ENCODE peak calls at places on chromosomes 2 and 18, in four cellular contexts. One of them, this sample, is unnamed.

GRCh38 chr2:17380003-17380402 is 138.2 kb downstream of the RAD51AP2 start:
- DNase-seq in fibroblast of lung: no peak
- DNase-seq in foreskin keratinocyte: no peak
- DNase-seq in PC-3: no peak
- DNase-seq in this sample: no peak

GRCh38 chr2:24912523-24912922 is 7.5 kb downstream of the ADCY3 start:
- DNase-seq in fibroblast of lung: no peak
- DNase-seq in foreskin keratinocyte: no peak
- DNase-seq in PC-3: no peak
- DNase-seq in this sample: no peak

GRCh38 chr2:128578406-128579385 is 260.0 kb upstream of the HS6ST1 start:
- DNase-seq in fibroblast of lung: peak; percentile 11
- DNase-seq in foreskin keratinocyte: no peak
- DNase-seq in PC-3: no peak
- DNase-seq in this sample: no peak

GRCh38 chr2:105925390-105925789 is 180.7 kb downstream of the NCK2 start:
- DNase-seq in fibroblast of lung: no peak
- DNase-seq in foreskin keratinocyte: no peak
- DNase-seq in PC-3: no peak
- DNase-seq in this sample: no peak

GRCh38 chr2:238601433-238602222 is 174.9 kb downstream of the ASB1 start:
- DNase-seq in fibroblast of lung: peak; percentile 76
- DNase-seq in foreskin keratinocyte: peak; percentile 11
- DNase-seq in PC-3: peak; percentile 12
- DNase-seq in this sample: peak; percentile 49

GRCh38 chr2:239190921-239191885 is 209.6 kb downstream of the HDAC4 start:
- DNase-seq in fibroblast of lung: no peak
- DNase-seq in foreskin keratinocyte: no peak
- DNase-seq in PC-3: no peak
- DNase-seq in this sample: no peak

GRCh38 chr2:233463586-233463985 is 103.0 kb downstream of the USP40 start:
- DNase-seq in fibroblast of lung: no peak
- DNase-seq in foreskin keratinocyte: no peak
- DNase-seq in PC-3: no peak
- DNase-seq in this sample: no peak

GRCh38 chr2:172196768-172197322 is 94.1 kb upstream of the DLX2 start:
- DNase-seq in fibroblast of lung: peak; percentile 89
- DNase-seq in foreskin keratinocyte: peak; percentile 100
- DNase-seq in PC-3: peak; percentile 69
- DNase-seq in this sample: peak; percentile 79

GRCh38 chr2:201007584-201007998 is 44.1 kb upstream of the ORC2 start:
- DNase-seq in fibroblast of lung: no peak
- DNase-seq in foreskin keratinocyte: no peak
- DNase-seq in PC-3: no peak
- DNase-seq in this sample: no peak

GRCh38 chr2:216696751-216697560 is 1.6 kb upstream of the IGFBP5 start:
- DNase-seq in fibroblast of lung: peak; percentile 65
- DNase-seq in foreskin keratinocyte: no peak
- DNase-seq in PC-3: peak; percentile 70
- DNase-seq in this sample: peak; percentile 69

GRCh38 chr2:109407401-109408335 is 206.1 kb downstream of the SEPTIN10 start:
- DNase-seq in fibroblast of lung: no peak
- DNase-seq in foreskin keratinocyte: no peak
- DNase-seq in PC-3: peak; percentile 36
- DNase-seq in this sample: no peak

GRCh38 chr2:64750001-64750816 is 96.5 kb upstream of the SERTAD2 start:
- DNase-seq in fibroblast of lung: peak; percentile 60
- DNase-seq in foreskin keratinocyte: no peak
- DNase-seq in PC-3: peak; percentile 63
- DNase-seq in this sample: peak; percentile 64

GRCh38 chr2:64751286-64752260 is 97.9 kb upstream of the SERTAD2 start:
- DNase-seq in fibroblast of lung: peak; percentile 100
- DNase-seq in foreskin keratinocyte: peak; percentile 86
- DNase-seq in PC-3: peak; percentile 98
- DNase-seq in this sample: peak; percentile 49

GRCh38 chr2:64749446-64749845 is 95.7 kb upstream of the SERTAD2 start:
- DNase-seq in fibroblast of lung: no peak
- DNase-seq in foreskin keratinocyte: no peak
- DNase-seq in PC-3: peak; percentile 37
- DNase-seq in this sample: no peak

GRCh38 chr2:64748561-64748960 is 94.8 kb upstream of the SERTAD2 start:
- DNase-seq in fibroblast of lung: no peak
- DNase-seq in foreskin keratinocyte: no peak
- DNase-seq in PC-3: no peak
- DNase-seq in this sample: no peak

DNA sequence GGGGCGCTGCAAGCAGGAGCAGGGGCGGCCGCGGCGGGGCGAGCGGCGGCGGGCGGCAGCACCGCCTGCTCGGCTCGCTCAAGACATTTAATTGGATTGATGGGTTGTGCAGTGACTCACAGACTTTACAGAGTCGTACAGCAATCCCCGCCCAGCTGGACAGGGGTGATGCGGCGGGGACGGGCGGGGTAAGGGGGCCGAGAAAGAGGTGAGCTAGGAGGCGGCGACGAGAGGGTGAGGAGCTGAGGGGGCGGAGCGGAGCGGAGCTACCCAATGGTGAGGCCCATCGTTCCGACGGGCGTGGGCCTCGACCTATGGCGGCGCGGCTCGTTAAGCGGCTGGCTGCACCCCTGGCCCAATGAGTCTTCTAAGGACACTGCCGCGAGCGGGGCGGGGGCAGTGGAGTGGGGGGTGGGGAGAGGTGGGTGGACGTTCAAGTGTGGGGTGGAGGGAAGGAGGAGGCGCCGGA is 97.1 kb upstream of the SERTAD2 start:
- DNase-seq in fibroblast of lung: peak; percentile 100
- DNase-seq in foreskin keratinocyte: peak; percentile 99
- DNase-seq in PC-3: peak; percentile 99
- DNase-seq in this sample: peak; percentile 100
- TF ChIP-seq CTCF in fibroblast of lung: no peak
- TF ChIP-seq CTCF in foreskin keratinocyte: peak; percentile 58
- TF ChIP-seq CTCF in PC-3: peak; percentile 19
- TF ChIP-seq CTCF in this sample: peak; percentile 0

GRCh38 chr2:203261326-203262159 is 22.7 kb downstream of the CYP20A1 start:
- DNase-seq in fibroblast of lung: no peak
- DNase-seq in foreskin keratinocyte: no peak
- DNase-seq in PC-3: no peak
- DNase-seq in this sample: no peak
- TF ChIP-seq CTCF in fibroblast of lung: peak; percentile 2
- TF ChIP-seq CTCF in foreskin keratinocyte: no peak
- TF ChIP-seq CTCF in PC-3: no peak
- TF ChIP-seq CTCF in this sample: no peak

GRCh38 chr2:206783718-206784117 is 18.3 kb downstream of the FASTKD2 start:
- DNase-seq in fibroblast of lung: peak; percentile 3
- DNase-seq in foreskin keratinocyte: no peak
- DNase-seq in PC-3: peak; percentile 39
- DNase-seq in this sample: no peak
- TF ChIP-seq CTCF in fibroblast of lung: peak; percentile 56
- TF ChIP-seq CTCF in foreskin keratinocyte: peak; percentile 52
- TF ChIP-seq CTCF in PC-3: peak; percentile 78
- TF ChIP-seq CTCF in this sample: peak; percentile 74

DNA sequence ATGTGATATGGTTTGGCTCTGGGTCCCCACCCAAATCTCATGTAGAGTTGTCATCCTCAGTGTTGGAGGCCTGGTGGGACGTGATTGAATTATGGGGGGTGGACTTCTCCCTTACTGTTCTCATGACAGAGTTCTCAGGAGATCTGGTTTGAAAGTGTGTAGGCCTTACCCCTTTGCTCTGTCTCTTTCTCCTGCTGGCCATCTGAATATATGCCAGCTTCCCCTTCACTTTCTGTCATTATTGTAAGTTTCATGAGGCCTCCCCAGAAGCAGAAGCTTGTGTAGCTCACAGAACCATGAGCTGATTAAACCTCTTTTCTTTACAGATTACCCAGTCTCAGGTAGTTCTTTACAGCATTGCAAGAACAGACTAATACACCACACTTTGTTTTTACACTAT is 222.3 kb downstream of the DOK6 start:
- DNase-seq in fibroblast of lung: no peak
- DNase-seq in foreskin keratinocyte: no peak
- DNase-seq in PC-3: no peak
- DNase-seq in this sample: no peak
- TF ChIP-seq CTCF in fibroblast of lung: no peak
- TF ChIP-seq CTCF in foreskin keratinocyte: no peak
- TF ChIP-seq CTCF in PC-3: no peak
- TF ChIP-seq CTCF in this sample: no peak

GRCh38 chr2:237171396-237171795 is 85.7 kb downstream of the COPS8 start:
- DNase-seq in fibroblast of lung: peak; percentile 95
- DNase-seq in foreskin keratinocyte: peak; percentile 46
- DNase-seq in PC-3: peak; percentile 85
- DNase-seq in this sample: peak; percentile 95
- TF ChIP-seq CTCF in fibroblast of lung: peak; percentile 34
- TF ChIP-seq CTCF in foreskin keratinocyte: peak; percentile 69
- TF ChIP-seq CTCF in PC-3: peak; percentile 73
- TF ChIP-seq CTCF in this sample: peak; percentile 46

GRCh38 chr2:230160112-230160660 is 59.6 kb downstream of the SP110 start:
- DNase-seq in fibroblast of lung: peak; percentile 11
- DNase-seq in foreskin keratinocyte: no peak
- DNase-seq in PC-3: peak; percentile 72
- DNase-seq in this sample: peak; percentile 58

GRCh38 chr2:230164139-230164538 is 55.6 kb downstream of the SP110 start:
- DNase-seq in fibroblast of lung: no peak
- DNase-seq in foreskin keratinocyte: no peak
- DNase-seq in PC-3: no peak
- DNase-seq in this sample: no peak

GRCh38 chr2:230158468-230158867 is 61.3 kb downstream of the SP110 start:
- DNase-seq in fibroblast of lung: no peak
- DNase-seq in foreskin keratinocyte: no peak
- DNase-seq in PC-3: no peak
- DNase-seq in this sample: no peak

GRCh38 chr2:230162981-230163380 is 56.8 kb downstream of the SP110 start:
- DNase-seq in fibroblast of lung: no peak
- DNase-seq in foreskin keratinocyte: no peak
- DNase-seq in PC-3: no peak
- DNase-seq in this sample: no peak

GRCh38 chr2:230161180-230161579 is 58.6 kb downstream of the SP110 start:
- DNase-seq in fibroblast of lung: no peak
- DNase-seq in foreskin keratinocyte: peak; percentile 30
- DNase-seq in PC-3: peak; percentile 35
- DNase-seq in this sample: no peak
- TF ChIP-seq CTCF in fibroblast of lung: no peak
- TF ChIP-seq CTCF in foreskin keratinocyte: no peak
- TF ChIP-seq CTCF in PC-3: no peak
- TF ChIP-seq CTCF in this sample: no peak

GRCh38 chr2:19888831-19889230 is 13.0 kb downstream of the TTC32 start:
- DNase-seq in fibroblast of lung: no peak
- DNase-seq in foreskin keratinocyte: no peak
- DNase-seq in PC-3: no peak
- DNase-seq in this sample: no peak

GRCh38 chr2:19885791-19886190 is 16.0 kb downstream of the TTC32 start:
- DNase-seq in fibroblast of lung: no peak
- DNase-seq in foreskin keratinocyte: no peak
- DNase-seq in PC-3: no peak
- DNase-seq in this sample: no peak

GRCh38 chr2:19887508-19887907 is 14.3 kb downstream of the TTC32 start:
- DNase-seq in fibroblast of lung: no peak
- DNase-seq in foreskin keratinocyte: no peak
- DNase-seq in PC-3: no peak
- DNase-seq in this sample: no peak

GRCh38 chr2:19883971-19884720 is 17.6 kb downstream of the TTC32 start:
- DNase-seq in fibroblast of lung: no peak
- DNase-seq in foreskin keratinocyte: no peak
- DNase-seq in PC-3: no peak
- DNase-seq in this sample: no peak

DNA sequence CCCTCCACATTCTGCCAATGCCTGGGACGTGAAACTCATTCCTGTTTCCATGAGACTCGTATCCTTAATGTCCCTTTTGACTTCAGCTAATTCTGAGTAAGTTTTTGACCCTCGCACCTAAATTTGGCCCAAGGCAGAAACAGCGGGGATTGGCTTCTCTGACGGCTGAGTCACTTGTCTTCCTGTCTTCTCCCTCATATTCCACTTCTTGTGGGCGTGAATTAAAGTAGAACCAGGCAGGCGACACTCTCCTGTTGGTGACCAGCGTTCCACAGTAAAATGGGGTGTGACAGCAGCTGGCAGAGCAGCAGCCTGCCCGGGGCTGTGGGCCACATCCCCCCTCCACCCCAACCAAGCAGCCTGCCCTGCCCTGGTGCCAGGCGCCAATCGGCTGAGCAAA is 15.5 kb downstream of the TTC32 start:
- DNase-seq in fibroblast of lung: no peak
- DNase-seq in foreskin keratinocyte: no peak
- DNase-seq in PC-3: no peak
- DNase-seq in this sample: no peak
- TF ChIP-seq CTCF in fibroblast of lung: no peak
- TF ChIP-seq CTCF in foreskin keratinocyte: no peak
- TF ChIP-seq CTCF in PC-3: no peak
- TF ChIP-seq CTCF in this sample: no peak

DNA sequence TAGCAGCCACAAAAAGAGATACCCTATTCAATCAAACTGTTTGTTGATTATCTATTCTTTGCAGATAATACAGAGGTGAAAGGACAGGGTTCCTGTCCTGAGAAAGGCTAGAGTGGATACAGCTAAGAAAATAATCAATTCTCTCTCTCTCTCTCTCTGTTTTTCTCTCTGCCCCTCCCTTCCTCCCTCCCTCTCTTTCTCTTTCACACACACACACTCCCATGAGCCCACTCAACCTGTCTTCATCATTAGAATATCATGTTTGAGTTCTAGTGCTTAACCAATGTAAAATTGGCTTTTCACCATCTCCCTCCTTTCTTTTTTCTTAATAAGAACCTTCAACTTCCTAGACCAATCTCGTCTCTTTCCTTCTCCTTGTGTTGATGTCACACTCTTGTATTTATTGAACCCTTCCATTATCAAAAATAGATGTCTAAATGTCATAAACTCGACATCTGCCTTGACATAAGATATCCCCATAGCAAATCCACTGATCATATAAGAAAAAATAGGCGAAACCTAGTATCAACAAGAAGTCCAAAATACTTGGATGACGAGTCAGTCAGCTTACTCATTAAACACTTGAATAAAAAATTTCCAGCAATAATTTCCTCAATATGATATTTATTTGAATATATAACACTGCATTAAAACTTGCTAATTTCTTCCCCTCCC is 42.8 kb upstream of the CYTIP start:
- DNase-seq in fibroblast of lung: peak; percentile 36
- DNase-seq in foreskin keratinocyte: no peak
- DNase-seq in PC-3: peak; percentile 53
- DNase-seq in this sample: no peak
- TF ChIP-seq CTCF in fibroblast of lung: no peak
- TF ChIP-seq CTCF in foreskin keratinocyte: no peak
- TF ChIP-seq CTCF in PC-3: no peak
- TF ChIP-seq CTCF in this sample: no peak

GRCh38 chr2:4715065-4715464 is 977.1 kb upstream of the SOX11 start:
- DNase-seq in fibroblast of lung: no peak
- DNase-seq in foreskin keratinocyte: no peak
- DNase-seq in PC-3: no peak
- DNase-seq in this sample: no peak
- TF ChIP-seq CTCF in fibroblast of lung: no peak
- TF ChIP-seq CTCF in foreskin keratinocyte: no peak
- TF ChIP-seq CTCF in PC-3: peak; percentile 44
- TF ChIP-seq CTCF in this sample: peak; percentile 1

This sample was measured in astrocyte of the spinal cord.